ENCODE peak calls at places on chromosomes 7 and 10, in six cellular contexts. One of them, this sample, is unnamed.

GRCh38 chr7:25947669-25948516 is 204.1 kb upstream of the NFE2L3 start:
- DNase-seq in H1: no peak
- DNase-seq in transverse colon: no peak
- DNase-seq in ovary: no peak
- DNase-seq in heart right ventricle: no peak
- DNase-seq in fibroblast of lung: no peak
- DNase-seq in this sample: no peak

GRCh38 chr7:151016942-151017341 is 7.4 kb downstream of the ATG9B start:
- DNase-seq in H1: no peak
- DNase-seq in transverse colon: no peak
- DNase-seq in ovary: no peak
- DNase-seq in heart right ventricle: no peak
- DNase-seq in fibroblast of lung: no peak
- DNase-seq in this sample: no peak

GRCh38 chr10:60611291-60611747 is 167.0 kb upstream of the CDK1 start:
- DNase-seq in H1: no peak
- DNase-seq in transverse colon: no peak
- DNase-seq in ovary: no peak
- DNase-seq in heart right ventricle: no peak
- DNase-seq in fibroblast of lung: peak; percentile 62
- DNase-seq in this sample: no peak

GRCh38 chr7:36312064-36312914 is 77.4 kb upstream of the ANLN start:
- DNase-seq in H1: no peak
- DNase-seq in transverse colon: peak; percentile 72
- DNase-seq in ovary: no peak
- DNase-seq in heart right ventricle: no peak
- DNase-seq in fibroblast of lung: no peak
- DNase-seq in this sample: no peak

GRCh38 chr7:17564678-17565209 is 266.3 kb downstream of the AHR start:
- DNase-seq in H1: no peak
- DNase-seq in transverse colon: no peak
- DNase-seq in ovary: no peak
- DNase-seq in heart right ventricle: no peak
- DNase-seq in fibroblast of lung: peak; percentile 84
- DNase-seq in this sample: no peak

GRCh38 chr10:86595496-86595895 is 58.9 kb upstream of the OPN4 start:
- DNase-seq in H1: no peak
- DNase-seq in transverse colon: no peak
- DNase-seq in ovary: no peak
- DNase-seq in heart right ventricle: no peak
- DNase-seq in fibroblast of lung: no peak
- DNase-seq in this sample: no peak

GRCh38 chr10:124906551-124907001 is 35.3 kb upstream of the ZRANB1 start:
- DNase-seq in H1: no peak
- DNase-seq in transverse colon: no peak
- DNase-seq in ovary: no peak
- DNase-seq in heart right ventricle: no peak
- DNase-seq in fibroblast of lung: peak; percentile 93
- DNase-seq in this sample: no peak

GRCh38 chr7:5143106-5143505 is 46.9 kb upstream of the WIPI2 start:
- DNase-seq in H1: no peak
- DNase-seq in transverse colon: no peak
- DNase-seq in ovary: no peak
- DNase-seq in heart right ventricle: no peak
- DNase-seq in fibroblast of lung: no peak
- DNase-seq in this sample: no peak

GRCh38 chr7:31782411-31782991 is 95.5 kb downstream of the PPP1R17 start:
- DNase-seq in H1: no peak
- DNase-seq in transverse colon: no peak
- DNase-seq in ovary: no peak
- DNase-seq in heart right ventricle: no peak
- DNase-seq in fibroblast of lung: peak; percentile 53
- DNase-seq in this sample: no peak

GRCh38 chr7:31078363-31078990 is 26.4 kb downstream of the ADCYAP1R1 start:
- DNase-seq in H1: no peak
- DNase-seq in transverse colon: no peak
- DNase-seq in ovary: no peak
- DNase-seq in heart right ventricle: no peak
- DNase-seq in fibroblast of lung: no peak
- DNase-seq in this sample: no peak

GRCh38 chr10:100710151-100710871 is 35.1 kb upstream of the PAX2 start:
- DNase-seq in H1: no peak
- DNase-seq in transverse colon: no peak
- DNase-seq in ovary: no peak
- DNase-seq in heart right ventricle: no peak
- DNase-seq in fibroblast of lung: no peak
- DNase-seq in this sample: peak; percentile 34

GRCh38 chr7:116554436-116554835 is 29.6 kb downstream of the CAV1 start:
- DNase-seq in H1: no peak
- DNase-seq in transverse colon: no peak
- DNase-seq in ovary: no peak
- DNase-seq in heart right ventricle: peak; percentile 40
- DNase-seq in fibroblast of lung: peak; percentile 40
- DNase-seq in this sample: peak; percentile 21

GRCh38 chr10:29263506-29263905 is 25.4 kb upstream of the LYZL1 start:
- DNase-seq in H1: no peak
- DNase-seq in transverse colon: no peak
- DNase-seq in ovary: no peak
- DNase-seq in heart right ventricle: no peak
- DNase-seq in fibroblast of lung: no peak
- DNase-seq in this sample: no peak

GRCh38 chr10:35568483-35569015 is 36.6 kb upstream of the GJD4 start:
- DNase-seq in H1: no peak
- DNase-seq in transverse colon: no peak
- DNase-seq in ovary: no peak
- DNase-seq in heart right ventricle: no peak
- DNase-seq in fibroblast of lung: no peak
- DNase-seq in this sample: no peak

GRCh38 chr7:94206295-94206694 is 188.4 kb upstream of the COL1A2 start:
- DNase-seq in H1: no peak
- DNase-seq in transverse colon: no peak
- DNase-seq in ovary: no peak
- DNase-seq in heart right ventricle: no peak
- DNase-seq in fibroblast of lung: peak; percentile 46
- DNase-seq in this sample: no peak

DNA sequence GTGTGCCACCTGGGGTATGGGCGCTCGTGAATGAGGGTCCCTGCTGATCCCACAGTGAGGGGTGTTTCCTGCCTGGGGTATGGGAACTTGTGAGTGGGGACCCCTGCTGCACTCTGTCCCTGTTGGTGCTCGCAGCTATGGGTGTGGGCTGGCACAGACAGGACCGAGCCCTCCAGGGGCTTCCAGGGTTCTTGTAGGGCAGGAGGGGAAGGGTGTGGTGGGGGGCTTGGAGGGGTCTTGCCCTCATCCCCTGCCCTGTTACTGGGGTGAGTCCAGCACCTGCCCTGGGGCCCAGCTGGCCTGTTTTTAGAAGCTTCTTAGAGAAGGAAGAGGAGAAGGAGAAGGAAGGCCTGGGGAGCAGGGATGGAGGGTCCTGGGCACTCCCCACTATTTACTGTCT is 377.0 kb upstream of the NUPR2 start:
- DNase-seq in H1: no peak
- DNase-seq in transverse colon: no peak
- DNase-seq in ovary: no peak
- DNase-seq in heart right ventricle: no peak
- DNase-seq in fibroblast of lung: no peak
- DNase-seq in this sample: no peak
- H3K9me3 ChIP-seq in H1: peaks cover 86% of the 10 kb centered on the region
- H3K9me3 ChIP-seq in transverse colon: peaks cover 25% of the 10 kb centered on the region
- H3K9me3 ChIP-seq in ovary: no peaks in the 10 kb centered on the region
- H3K9me3 ChIP-seq in heart right ventricle: no peaks in the 10 kb centered on the region
- H3K9me3 ChIP-seq in fibroblast of lung: no peaks in the 10 kb centered on the region
- H3K9me3 ChIP-seq in this sample: no peaks in the 10 kb centered on the region

GRCh38 chr7:64685741-64686140 is 19.8 kb downstream of the ZNF107 start:
- DNase-seq in H1: no peak
- DNase-seq in transverse colon: no peak
- DNase-seq in ovary: no peak
- DNase-seq in heart right ventricle: no peak
- DNase-seq in fibroblast of lung: no peak
- DNase-seq in this sample: no peak

GRCh38 chr7:64685091-64685490 is 19.2 kb downstream of the ZNF107 start:
- DNase-seq in H1: no peak
- DNase-seq in transverse colon: no peak
- DNase-seq in ovary: no peak
- DNase-seq in heart right ventricle: no peak
- DNase-seq in fibroblast of lung: no peak
- DNase-seq in this sample: no peak

GRCh38 chr7:64691831-64692230 is 25.9 kb downstream of the ZNF107 start:
- DNase-seq in H1: no peak
- DNase-seq in transverse colon: no peak
- DNase-seq in ovary: no peak
- DNase-seq in heart right ventricle: no peak
- DNase-seq in fibroblast of lung: no peak
- DNase-seq in this sample: no peak

GRCh38 chr7:64687249-64687648 is 21.3 kb downstream of the ZNF107 start:
- DNase-seq in H1: no peak
- DNase-seq in transverse colon: no peak
- DNase-seq in ovary: no peak
- DNase-seq in heart right ventricle: no peak
- DNase-seq in fibroblast of lung: no peak
- DNase-seq in this sample: no peak

GRCh38 chr7:64686493-64687184 is 20.7 kb downstream of the ZNF107 start:
- DNase-seq in H1: no peak
- DNase-seq in transverse colon: peak; percentile 16
- DNase-seq in ovary: no peak
- DNase-seq in heart right ventricle: no peak
- DNase-seq in fibroblast of lung: no peak
- DNase-seq in this sample: no peak
- H3K9me3 ChIP-seq in H1: no peaks in the 10 kb centered on the region
- H3K9me3 ChIP-seq in transverse colon: no peaks in the 10 kb centered on the region
- H3K9me3 ChIP-seq in ovary: no peaks in the 10 kb centered on the region
- H3K9me3 ChIP-seq in heart right ventricle: no peaks in the 10 kb centered on the region
- H3K9me3 ChIP-seq in fibroblast of lung: no peaks in the 10 kb centered on the region
- H3K9me3 ChIP-seq in this sample: no peaks in the 10 kb centered on the region

GRCh38 chr7:140877249-140877524 is 47.5 kb downstream of the BRAF start:
- DNase-seq in H1: no peak
- DNase-seq in transverse colon: no peak
- DNase-seq in ovary: no peak
- DNase-seq in heart right ventricle: no peak
- DNase-seq in fibroblast of lung: no peak
- DNase-seq in this sample: no peak
- H3K9me3 ChIP-seq in H1: no peaks in the 10 kb centered on the region
- H3K9me3 ChIP-seq in transverse colon: no peaks in the 10 kb centered on the region
- H3K9me3 ChIP-seq in ovary: no peaks in the 10 kb centered on the region
- H3K9me3 ChIP-seq in heart right ventricle: no peaks in the 10 kb centered on the region
- H3K9me3 ChIP-seq in fibroblast of lung: no peaks in the 10 kb centered on the region
- H3K9me3 ChIP-seq in this sample: no peaks in the 10 kb centered on the region

GRCh38 chr7:2993868-2994267 is 49.8 kb downstream of the CARD11 start:
- DNase-seq in H1: no peak
- DNase-seq in transverse colon: peak; percentile 76
- DNase-seq in ovary: no peak
- DNase-seq in heart right ventricle: no peak
- DNase-seq in fibroblast of lung: no peak
- DNase-seq in this sample: no peak
- H3K9me3 ChIP-seq in H1: no peaks in the 10 kb centered on the region
- H3K9me3 ChIP-seq in transverse colon: no peaks in the 10 kb centered on the region
- H3K9me3 ChIP-seq in ovary: no peaks in the 10 kb centered on the region
- H3K9me3 ChIP-seq in heart right ventricle: no peaks in the 10 kb centered on the region
- H3K9me3 ChIP-seq in fibroblast of lung: no peaks in the 10 kb centered on the region
- H3K9me3 ChIP-seq in this sample: peaks cover 2% of the 10 kb centered on the region

GRCh38 chr7:48141551-48141950 is 29.7 kb upstream of the ABCA13 start:
- DNase-seq in H1: no peak
- DNase-seq in transverse colon: no peak
- DNase-seq in ovary: no peak
- DNase-seq in heart right ventricle: no peak
- DNase-seq in fibroblast of lung: no peak
- DNase-seq in this sample: no peak
- H3K9me3 ChIP-seq in H1: peaks cover 9% of the 10 kb centered on the region
- H3K9me3 ChIP-seq in transverse colon: no peaks in the 10 kb centered on the region
- H3K9me3 ChIP-seq in ovary: no peaks in the 10 kb centered on the region
- H3K9me3 ChIP-seq in heart right ventricle: no peaks in the 10 kb centered on the region
- H3K9me3 ChIP-seq in fibroblast of lung: no peaks in the 10 kb centered on the region
- H3K9me3 ChIP-seq in this sample: no peaks in the 10 kb centered on the region

DNA sequence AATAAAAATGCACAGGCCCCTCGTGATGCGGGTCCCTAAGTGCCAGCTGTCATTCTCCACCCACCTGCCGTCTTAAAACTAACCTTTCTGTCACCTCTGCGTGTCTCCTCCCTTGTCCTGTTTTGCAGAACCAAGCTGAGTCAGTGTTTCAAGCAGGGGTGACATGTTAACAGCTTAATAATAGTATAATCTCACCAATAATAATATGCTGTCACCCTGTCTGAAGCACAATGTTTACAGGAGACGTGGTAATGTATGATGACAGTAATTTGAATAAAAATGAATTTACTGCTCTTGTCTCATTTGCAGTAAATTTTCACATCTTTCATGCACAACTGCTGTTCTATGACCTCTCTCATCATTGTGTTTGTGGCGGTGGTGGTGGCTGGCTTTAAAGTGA is 430.4 kb upstream of the MKI67 start:
- DNase-seq in H1: no peak
- DNase-seq in transverse colon: no peak
- DNase-seq in ovary: no peak
- DNase-seq in heart right ventricle: no peak
- DNase-seq in fibroblast of lung: no peak
- DNase-seq in this sample: no peak
- H3K9me3 ChIP-seq in H1: peaks cover 8% of the 10 kb centered on the region
- H3K9me3 ChIP-seq in transverse colon: no peaks in the 10 kb centered on the region
- H3K9me3 ChIP-seq in ovary: no peaks in the 10 kb centered on the region
- H3K9me3 ChIP-seq in heart right ventricle: no peaks in the 10 kb centered on the region
- H3K9me3 ChIP-seq in fibroblast of lung: no peaks in the 10 kb centered on the region
- H3K9me3 ChIP-seq in this sample: no peaks in the 10 kb centered on the region

GRCh38 chr7:51658684-51659083 is 342.1 kb upstream of the COBL start:
- DNase-seq in H1: no peak
- DNase-seq in transverse colon: no peak
- DNase-seq in ovary: no peak
- DNase-seq in heart right ventricle: no peak
- DNase-seq in fibroblast of lung: no peak
- DNase-seq in this sample: no peak
- H3K9me3 ChIP-seq in H1: no peaks in the 10 kb centered on the region
- H3K9me3 ChIP-seq in transverse colon: no peaks in the 10 kb centered on the region
- H3K9me3 ChIP-seq in ovary: no peaks in the 10 kb centered on the region
- H3K9me3 ChIP-seq in heart right ventricle: no peaks in the 10 kb centered on the region
- H3K9me3 ChIP-seq in fibroblast of lung: no peaks in the 10 kb centered on the region
- H3K9me3 ChIP-seq in this sample: no peaks in the 10 kb centered on the region

This sample was measured in adrenal gland.